ENCODE peak calls at places on chromosomes 3 and 15, in seven cellular contexts. B, O, K, N, H, L and Z are unnamed samples.

GRCh38 chr3:179852117-179852886 is 184.4 kb downstream of the PEX5L start:
- DNase-seq in K (no peak), B (peak), H (no peak), N (no peak), O (peak), L (no peak), Z (no peak)

GRCh38 chr15:70253461-70254156 is 155.9 kb upstream of the TLE3 start:
- DNase-seq in K (no peak), L (no peak), O (no peak), H (no peak), B (no peak), N (no peak), Z (no peak)

GRCh38 chr3:176840604-176841287 is 356.5 kb downstream of the TBL1XR1 start:
- DNase-seq in H (no peak), L (no peak), K (no peak), O (no peak), B (no peak), N (no peak), Z (no peak)

GRCh38 chr15:67781907-67782559 is 43.3 kb upstream of the SKOR1 start:
- DNase-seq in B (no peak), H (no peak), K (no peak), L (no peak), O (no peak), N (no peak), Z (no peak)

GRCh38 chr3:132256984-132257383 is 60.2 kb upstream of the ACP3 start:
- DNase-seq in B (no peak), K (peak), H (no peak), O (no peak), L (no peak), N (peak), Z (no peak)

GRCh38 chr3:130834476-130834875 is 59.4 kb upstream of the ATP2C1 start:
- DNase-seq in B (no peak), L (no peak), N (no peak), K (no peak), H (no peak), O (peak), Z (no peak)

GRCh38 chr3:108518895-108519294 is 8.5 kb upstream of the MYH15 start:
- DNase-seq in B (no peak), K (peak), N (no peak), L (no peak), H (no peak), O (no peak), Z (no peak)

GRCh38 chr3:113234028-113234427 is 22.7 kb downstream of the BOC start:
- DNase-seq in O (no peak), H (no peak), B (no peak), L (no peak), N (no peak), K (no peak), Z (no peak)

GRCh38 chr3:133038089-133038730 is at the start of gene TMEM108:
- DNase-seq in O (no peak), K (peak), N (peak), H (peak), L (no peak), B (peak), Z (no peak)

GRCh38 chr3:59064276-59064675 is 14.5 kb upstream of the CFAP20DC start:
- DNase-seq in L (no peak), N (no peak), B (no peak), H (no peak), K (peak), O (no peak), Z (no peak)

GRCh38 chr15:91940466-91941381 is 87.2 kb downstream of the SLCO3A1 start:
- DNase-seq in K (no peak), B (no peak), H (no peak), L (no peak), N (peak), O (no peak), Z (no peak)

GRCh38 chr15:67196222-67196621 is 58.2 kb downstream of the AAGAB start:
- DNase-seq in H (no peak), B (no peak), O (no peak), L (no peak), N (no peak), K (no peak), Z (no peak)

GRCh38 chr3:150497956-150498355 is 48.3 kb downstream of the SERP1 start:
- DNase-seq in B (no peak), H (no peak), N (no peak), K (no peak), L (no peak), O (peak), Z (no peak)

GRCh38 chr15:52019394-52020252 is 604 bp downstream of the MAPK6 start:
- DNase-seq in B (peak), L (no peak), N (peak), K (peak), O (peak), H (peak), Z (peak)

GRCh38 chr15:71120428-71120944 is 5.2 kb downstream of the THSD4 start:
- DNase-seq in H (no peak), L (no peak), B (no peak), O (no peak), N (no peak), K (no peak), Z (no peak)

GRCh38 chr15:31235298-31236183 is 91.1 kb upstream of the KLF13 start:
- DNase-seq in K (peak), B (peak), L (no peak), N (peak), H (no peak), O (no peak), Z (no peak)